ENCODE peak calls at places on chromosomes 4 and X, in four cellular contexts. One of them, this sample, is unnamed.

GRCh38 chr4:167595898-167596297 is 361.6 kb upstream of the SPOCK3 start:
- DNase-seq in mesenchymal stem cell: no peak
- DNase-seq in GM23248: no peak
- DNase-seq in esophagus squamous epithelium: no peak
- DNase-seq in this sample: no peak

GRCh38 chr4:107066622-107067021 is 30.5 kb upstream of the DKK2 start:
- DNase-seq in mesenchymal stem cell: no peak
- DNase-seq in GM23248: no peak
- DNase-seq in esophagus squamous epithelium: no peak
- DNase-seq in this sample: no peak

GRCh38 chr4:152806492-152807125 is 26.9 kb downstream of the ARFIP1 start:
- DNase-seq in mesenchymal stem cell: peak; percentile 28
- DNase-seq in GM23248: no peak
- DNase-seq in esophagus squamous epithelium: no peak
- DNase-seq in this sample: no peak

GRCh38 chrX:139862208-139862607 is 70.6 kb downstream of the ATP11C start:
- DNase-seq in mesenchymal stem cell: no peak
- DNase-seq in GM23248: no peak
- DNase-seq in esophagus squamous epithelium: no peak
- DNase-seq in this sample: no peak

GRCh38 chr4:48093949-48094550 is 40.0 kb downstream of the TXK start:
- DNase-seq in mesenchymal stem cell: peak; percentile 38
- DNase-seq in GM23248: no peak
- DNase-seq in esophagus squamous epithelium: no peak
- DNase-seq in this sample: peak; percentile 88

GRCh38 chr4:105462042-105462421 is 11.8 kb downstream of the PPA2 start:
- DNase-seq in mesenchymal stem cell: no peak
- DNase-seq in GM23248: no peak
- DNase-seq in esophagus squamous epithelium: no peak
- DNase-seq in this sample: no peak

GRCh38 chrX:9327086-9327746 is 137.6 kb upstream of the TBL1X start:
- DNase-seq in mesenchymal stem cell: no peak
- DNase-seq in GM23248: no peak
- DNase-seq in esophagus squamous epithelium: no peak
- DNase-seq in this sample: no peak

GRCh38 chr4:138749303-138749702 is 266.3 kb upstream of the NOCT start:
- DNase-seq in mesenchymal stem cell: peak; percentile 55
- DNase-seq in GM23248: peak; percentile 86
- DNase-seq in esophagus squamous epithelium: no peak
- DNase-seq in this sample: peak; percentile 47

GRCh38 chr4:129682586-129682985 is 586.6 kb downstream of the C4orf33 start:
- DNase-seq in mesenchymal stem cell: no peak
- DNase-seq in GM23248: no peak
- DNase-seq in esophagus squamous epithelium: no peak
- DNase-seq in this sample: no peak

GRCh38 chr4:168881754-168882153 is 128.3 kb downstream of the CBR4 start:
- DNase-seq in mesenchymal stem cell: no peak
- DNase-seq in GM23248: peak; percentile 31
- DNase-seq in esophagus squamous epithelium: no peak
- DNase-seq in this sample: no peak

GRCh38 chrX:9340619-9341304 is 124.1 kb upstream of the TBL1X start:
- DNase-seq in mesenchymal stem cell: peak; percentile 59
- DNase-seq in GM23248: peak; percentile 61
- DNase-seq in esophagus squamous epithelium: no peak
- DNase-seq in this sample: no peak

GRCh38 chr4:113263274-113263673 is 213.8 kb downstream of the ANK2 start:
- DNase-seq in mesenchymal stem cell: no peak
- DNase-seq in GM23248: no peak
- DNase-seq in esophagus squamous epithelium: no peak
- DNase-seq in this sample: no peak

GRCh38 chrX:45781901-45782553 is 581.4 kb upstream of the DIPK2B start:
- DNase-seq in mesenchymal stem cell: peak; percentile 78
- DNase-seq in GM23248: peak; percentile 80
- DNase-seq in esophagus squamous epithelium: no peak
- DNase-seq in this sample: peak; percentile 52

GRCh38 chr4:122534776-122535175 is 78.3 kb upstream of the IL2 start:
- DNase-seq in mesenchymal stem cell: no peak
- DNase-seq in GM23248: no peak
- DNase-seq in esophagus squamous epithelium: no peak
- DNase-seq in this sample: no peak

GRCh38 chrX:24025741-24026402 is 1.1 kb downstream of the KLHL15 start:
- DNase-seq in mesenchymal stem cell: peak; percentile 76
- DNase-seq in GM23248: peak; percentile 80
- DNase-seq in esophagus squamous epithelium: no peak
- DNase-seq in this sample: peak; percentile 36

GRCh38 chrX:71053217-71053621 is 14.9 kb downstream of the SNX12 start:
- DNase-seq in mesenchymal stem cell: no peak
- DNase-seq in GM23248: no peak
- DNase-seq in esophagus squamous epithelium: no peak
- DNase-seq in this sample: no peak

GRCh38 chrX:133645251-133645650 is 230.0 kb upstream of the GPC4 start:
- DNase-seq in mesenchymal stem cell: no peak
- DNase-seq in GM23248: peak; percentile 36
- DNase-seq in esophagus squamous epithelium: no peak
- DNase-seq in this sample: no peak

GRCh38 chr4:40831462-40831861 is 81.7 kb downstream of the NSUN7 start:
- DNase-seq in mesenchymal stem cell: no peak
- DNase-seq in GM23248: no peak
- DNase-seq in esophagus squamous epithelium: no peak
- DNase-seq in this sample: no peak

GRCh38 chrX:40260123-40260751 is 162.5 kb upstream of the BCOR start:
- DNase-seq in mesenchymal stem cell: peak; percentile 77
- DNase-seq in GM23248: peak; percentile 26
- DNase-seq in esophagus squamous epithelium: no peak
- DNase-seq in this sample: no peak

GRCh38 chr4:8194306-8195242 is 4.5 kb upstream of the SH3TC1 start:
- DNase-seq in mesenchymal stem cell: no peak
- DNase-seq in GM23248: no peak
- DNase-seq in esophagus squamous epithelium: no peak
- DNase-seq in this sample: no peak

GRCh38 chrX:22373766-22374165 is 101.1 kb downstream of the CBLL2 start:
- DNase-seq in mesenchymal stem cell: no peak
- DNase-seq in GM23248: no peak
- DNase-seq in esophagus squamous epithelium: no peak
- DNase-seq in this sample: no peak

GRCh38 chrX:106802388-106803275 is at the start of gene TBC1D8B:
- DNase-seq in mesenchymal stem cell: peak; percentile 92
- DNase-seq in GM23248: peak; percentile 91
- DNase-seq in esophagus squamous epithelium: no peak
- DNase-seq in this sample: peak; percentile 87

GRCh38 chr4:87732033-87732770 is 67.2 kb upstream of the IBSP start:
- DNase-seq in mesenchymal stem cell: no peak
- DNase-seq in GM23248: peak; percentile 93
- DNase-seq in esophagus squamous epithelium: no peak
- DNase-seq in this sample: peak; percentile 15

GRCh38 chrX:11532291-11533075 is 133.2 kb downstream of the ARHGAP6 start:
- DNase-seq in mesenchymal stem cell: peak; percentile 64
- DNase-seq in GM23248: no peak
- DNase-seq in esophagus squamous epithelium: no peak
- DNase-seq in this sample: no peak

GRCh38 chr4:7970031-7970946 is 30.6 kb upstream of the AFAP1 start:
- DNase-seq in mesenchymal stem cell: peak; percentile 70
- DNase-seq in GM23248: peak; percentile 43
- DNase-seq in esophagus squamous epithelium: no peak
- DNase-seq in this sample: no peak

GRCh38 chr4:95377511-95377910 is 171.3 kb downstream of the UNC5C start:
- DNase-seq in mesenchymal stem cell: no peak
- DNase-seq in GM23248: no peak
- DNase-seq in esophagus squamous epithelium: no peak
- DNase-seq in this sample: no peak

GRCh38 chr4:54498661-54499111 is 159.1 kb upstream of the KIT start:
- DNase-seq in mesenchymal stem cell: peak; percentile 47
- DNase-seq in GM23248: peak; percentile 85
- DNase-seq in esophagus squamous epithelium: no peak
- DNase-seq in this sample: peak; percentile 96

GRCh38 chrX:122238801-122239200 is 945.3 kb upstream of the GRIA3 start:
- DNase-seq in mesenchymal stem cell: no peak
- DNase-seq in GM23248: peak; percentile 42
- DNase-seq in esophagus squamous epithelium: no peak
- DNase-seq in this sample: peak; percentile 77

GRCh38 chr4:143407475-143407874 is 70.8 kb downstream of the GAB1 start:
- DNase-seq in mesenchymal stem cell: peak; percentile 71
- DNase-seq in GM23248: no peak
- DNase-seq in esophagus squamous epithelium: no peak
- DNase-seq in this sample: no peak

GRCh38 chr4:143405197-143405730 is 68.6 kb downstream of the GAB1 start:
- DNase-seq in mesenchymal stem cell: peak; percentile 35
- DNase-seq in GM23248: no peak
- DNase-seq in esophagus squamous epithelium: no peak
- DNase-seq in this sample: no peak

GRCh38 chr4:143404555-143404954 is 67.9 kb downstream of the GAB1 start:
- DNase-seq in mesenchymal stem cell: no peak
- DNase-seq in GM23248: no peak
- DNase-seq in esophagus squamous epithelium: no peak
- DNase-seq in this sample: no peak

GRCh38 chr4:143403551-143403816 is 66.8 kb downstream of the GAB1 start:
- DNase-seq in mesenchymal stem cell: no peak
- DNase-seq in GM23248: no peak
- DNase-seq in esophagus squamous epithelium: no peak
- DNase-seq in this sample: no peak

DNA sequence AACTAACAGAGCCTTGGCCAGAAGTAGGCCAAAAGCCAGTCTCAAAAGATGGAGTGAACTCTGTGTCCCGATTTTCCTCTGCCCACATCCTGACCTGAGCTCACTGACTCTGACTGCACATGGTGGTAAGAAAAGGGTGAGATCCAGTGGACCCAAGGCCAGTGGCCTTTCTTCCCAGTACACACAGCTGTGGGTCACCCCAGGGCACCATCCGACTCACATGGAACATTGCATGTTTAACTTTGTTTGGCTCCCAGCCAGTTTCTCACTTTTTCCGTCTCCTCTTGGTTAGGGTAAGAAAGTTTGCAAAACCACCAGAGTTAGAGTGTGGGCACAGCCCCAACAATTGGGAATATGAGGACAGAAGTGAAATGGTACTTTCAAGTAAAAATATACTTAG is 69.8 kb downstream of the GAB1 start:
- DNase-seq in mesenchymal stem cell: peak; percentile 92
- DNase-seq in GM23248: peak; percentile 36
- DNase-seq in esophagus squamous epithelium: peak; percentile 2
- DNase-seq in this sample: no peak
- H3K4me1 ChIP-seq in mesenchymal stem cell: peaks cover 7% of the 10 kb centered on the region
- H3K4me1 ChIP-seq in GM23248: peaks cover 8% of the 10 kb centered on the region
- H3K4me1 ChIP-seq in esophagus squamous epithelium: peaks cover 13% of the 10 kb centered on the region
- H3K4me1 ChIP-seq in this sample: no peaks in the 10 kb centered on the region

DNA sequence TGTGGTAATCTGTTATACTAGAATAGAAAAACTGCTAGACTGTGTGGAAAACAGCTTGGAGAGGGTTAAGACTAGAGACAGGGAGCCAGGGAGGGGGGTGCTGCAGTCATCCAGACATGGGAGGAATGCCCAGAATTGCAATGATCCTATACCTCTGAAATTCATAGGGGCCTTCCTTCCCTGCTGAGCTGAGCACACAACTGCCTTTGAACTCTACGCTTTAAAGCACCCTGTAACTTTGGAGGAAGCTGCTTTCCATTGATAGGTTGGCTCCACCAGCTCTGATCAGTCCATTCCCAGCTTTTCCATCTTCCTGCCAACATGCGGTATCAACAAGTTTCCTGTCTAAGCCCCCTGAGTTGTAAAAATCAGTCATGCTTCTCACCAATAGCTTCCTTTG is 155.9 kb upstream of the RASGEF1B start:
- DNase-seq in mesenchymal stem cell: no peak
- DNase-seq in GM23248: peak; percentile 10
- DNase-seq in esophagus squamous epithelium: no peak
- DNase-seq in this sample: no peak
- H3K4me1 ChIP-seq in mesenchymal stem cell: no peaks in the 10 kb centered on the region
- H3K4me1 ChIP-seq in GM23248: peaks cover 12% of the 10 kb centered on the region
- H3K4me1 ChIP-seq in esophagus squamous epithelium: no peaks in the 10 kb centered on the region
- H3K4me1 ChIP-seq in this sample: peaks cover 16% of the 10 kb centered on the region

GRCh38 chr4:119048446-119048845 is 87.2 kb upstream of the MYOZ2 start:
- DNase-seq in mesenchymal stem cell: no peak
- DNase-seq in GM23248: no peak
- DNase-seq in esophagus squamous epithelium: no peak
- DNase-seq in this sample: peak; percentile 74

GRCh38 chr4:119040711-119041185 is 94.9 kb upstream of the MYOZ2 start:
- DNase-seq in mesenchymal stem cell: peak; percentile 85
- DNase-seq in GM23248: peak; percentile 91
- DNase-seq in esophagus squamous epithelium: no peak
- DNase-seq in this sample: peak; percentile 85

GRCh38 chr4:119046263-119046662 is 89.4 kb upstream of the MYOZ2 start:
- DNase-seq in mesenchymal stem cell: no peak
- DNase-seq in GM23248: no peak
- DNase-seq in esophagus squamous epithelium: no peak
- DNase-seq in this sample: no peak

GRCh38 chr4:119041951-119042560 is 93.6 kb upstream of the MYOZ2 start:
- DNase-seq in mesenchymal stem cell: peak; percentile 81
- DNase-seq in GM23248: peak; percentile 82
- DNase-seq in esophagus squamous epithelium: no peak
- DNase-seq in this sample: peak; percentile 31

DNA sequence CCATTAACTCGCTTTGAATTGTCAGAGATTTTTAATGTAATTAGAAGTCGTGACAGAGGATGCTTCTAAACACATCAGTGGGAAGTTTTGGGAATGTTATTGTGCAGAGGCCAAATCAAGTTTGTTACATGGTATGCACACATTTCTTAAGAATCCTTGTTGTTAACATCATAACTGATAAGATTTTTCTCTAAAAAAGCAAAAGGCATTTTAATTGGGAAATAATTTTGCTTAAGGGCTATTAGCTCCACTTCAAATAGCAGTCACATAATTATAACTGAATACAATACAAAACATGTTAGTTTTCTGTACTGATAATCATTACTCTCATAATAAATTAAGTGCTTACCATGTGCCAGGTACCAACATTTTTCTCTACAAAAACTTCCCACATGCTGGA is 90.7 kb upstream of the MYOZ2 start:
- DNase-seq in mesenchymal stem cell: no peak
- DNase-seq in GM23248: no peak
- DNase-seq in esophagus squamous epithelium: no peak
- DNase-seq in this sample: no peak
- H3K4me1 ChIP-seq in mesenchymal stem cell: peaks cover 3% of the 10 kb centered on the region
- H3K4me1 ChIP-seq in GM23248: peaks cover 35% of the 10 kb centered on the region
- H3K4me1 ChIP-seq in esophagus squamous epithelium: peaks cover 4% of the 10 kb centered on the region
- H3K4me1 ChIP-seq in this sample: peaks cover 15% of the 10 kb centered on the region

DNA sequence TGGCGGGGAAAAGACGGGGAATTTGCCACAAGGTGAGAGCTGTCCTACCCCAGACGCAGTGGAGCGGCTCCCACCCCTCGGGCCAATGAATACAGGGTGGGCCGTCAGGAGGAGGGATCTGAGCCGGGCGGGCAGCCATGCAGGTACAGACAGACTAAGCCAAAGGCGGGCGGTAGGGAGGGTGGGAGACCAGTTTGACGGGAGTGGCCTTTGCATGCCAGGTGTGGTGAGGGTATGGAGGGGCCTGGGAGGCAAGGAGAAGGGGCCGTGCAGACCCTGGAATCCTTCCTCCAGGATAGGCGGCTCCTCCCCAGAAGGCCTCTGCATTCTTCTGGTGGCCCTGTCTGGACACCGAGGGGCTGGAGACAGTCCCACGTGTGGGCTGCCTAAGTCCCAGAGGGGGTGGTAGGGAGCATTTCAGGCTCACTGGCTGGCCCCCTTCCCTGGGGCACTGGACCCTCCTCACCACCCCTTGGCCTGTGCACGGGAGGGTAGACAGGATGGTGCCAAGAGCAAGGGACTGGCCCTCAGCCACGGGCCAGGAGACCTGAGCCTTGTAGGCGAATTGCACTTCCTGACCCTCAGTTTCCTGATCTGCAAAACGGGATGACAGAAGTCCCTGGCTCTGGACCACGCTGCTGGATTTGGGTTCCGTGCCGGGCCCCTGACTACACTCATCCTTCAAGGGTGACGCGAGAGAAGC is 2.8 kb downstream of the SH3BP2 start:
- DNase-seq in mesenchymal stem cell: no peak
- DNase-seq in GM23248: no peak
- DNase-seq in esophagus squamous epithelium: no peak
- DNase-seq in this sample: no peak
- H3K4me1 ChIP-seq in mesenchymal stem cell: peaks cover 74% of the 10 kb centered on the region
- H3K4me1 ChIP-seq in GM23248: peaks cover 34% of the 10 kb centered on the region
- H3K4me1 ChIP-seq in esophagus squamous epithelium: peaks cover 81% of the 10 kb centered on the region
- H3K4me1 ChIP-seq in this sample: peaks cover 20% of the 10 kb centered on the region

This sample was measured in foreskin keratinocyte.